ENCODE peak calls at places on chromosome 11, in eight cellular contexts. One of them, this sample, is unnamed.
A peak's percentile ranks its signal among the peaks of the same experiment; 100 is the strongest.

GRCh38 chr11:115869780-115870431 is 365.7 kb upstream of the CADM1 start:
- DNase-seq in naive thymus-derived CD4-positive, alpha-beta T cell: no peak
- DNase-seq in adipocyte: no peak
- DNase-seq in effector memory CD4-positive, alpha-beta T cell: no peak
- DNase-seq in GM23248: no peak
- DNase-seq in osteoblast: no peak
- DNase-seq in MG63: peak; percentile 53
- DNase-seq in heart right ventricle: no peak
- DNase-seq in this sample: peak; percentile 89

GRCh38 chr11:13166036-13166435 is 111.6 kb upstream of the BMAL1 start:
- DNase-seq in naive thymus-derived CD4-positive, alpha-beta T cell: no peak
- DNase-seq in adipocyte: peak; percentile 10
- DNase-seq in effector memory CD4-positive, alpha-beta T cell: no peak
- DNase-seq in GM23248: peak; percentile 23
- DNase-seq in osteoblast: no peak
- DNase-seq in MG63: no peak
- DNase-seq in heart right ventricle: no peak
- DNase-seq in this sample: no peak

GRCh38 chr11:62712413-62712812 is 4.9 kb downstream of the GNG3 start:
- DNase-seq in naive thymus-derived CD4-positive, alpha-beta T cell: no peak
- DNase-seq in adipocyte: no peak
- DNase-seq in effector memory CD4-positive, alpha-beta T cell: no peak
- DNase-seq in GM23248: no peak
- DNase-seq in osteoblast: no peak
- DNase-seq in MG63: no peak
- DNase-seq in heart right ventricle: no peak
- DNase-seq in this sample: no peak

GRCh38 chr11:43327987-43328386 is 16.2 kb downstream of the API5 start:
- DNase-seq in naive thymus-derived CD4-positive, alpha-beta T cell: no peak
- DNase-seq in adipocyte: peak; percentile 71
- DNase-seq in effector memory CD4-positive, alpha-beta T cell: no peak
- DNase-seq in GM23248: peak; percentile 79
- DNase-seq in osteoblast: peak; percentile 81
- DNase-seq in MG63: peak; percentile 76
- DNase-seq in heart right ventricle: no peak
- DNase-seq in this sample: no peak

GRCh38 chr11:656426-656825 is 19.4 kb downstream of the DRD4 start:
- DNase-seq in naive thymus-derived CD4-positive, alpha-beta T cell: no peak
- DNase-seq in adipocyte: no peak
- DNase-seq in effector memory CD4-positive, alpha-beta T cell: no peak
- DNase-seq in GM23248: no peak
- DNase-seq in osteoblast: peak; percentile 46
- DNase-seq in MG63: no peak
- DNase-seq in heart right ventricle: no peak
- DNase-seq in this sample: no peak

GRCh38 chr11:70068345-70068744 is 9.8 kb upstream of the ANO1 start:
- DNase-seq in naive thymus-derived CD4-positive, alpha-beta T cell: no peak
- DNase-seq in adipocyte: no peak
- DNase-seq in effector memory CD4-positive, alpha-beta T cell: no peak
- DNase-seq in GM23248: no peak
- DNase-seq in osteoblast: peak; percentile 72
- DNase-seq in MG63: no peak
- DNase-seq in heart right ventricle: no peak
- DNase-seq in this sample: no peak

GRCh38 chr11:22304337-22304961 is 33.7 kb upstream of the SLC17A6 start:
- DNase-seq in naive thymus-derived CD4-positive, alpha-beta T cell: peak; percentile 15
- DNase-seq in adipocyte: peak; percentile 69
- DNase-seq in effector memory CD4-positive, alpha-beta T cell: no peak
- DNase-seq in GM23248: peak; percentile 57
- DNase-seq in osteoblast: no peak
- DNase-seq in MG63: no peak
- DNase-seq in heart right ventricle: no peak
- DNase-seq in this sample: no peak

GRCh38 chr11:41382927-41383326 is 76.5 kb downstream of the LRRC4C start:
- DNase-seq in naive thymus-derived CD4-positive, alpha-beta T cell: no peak
- DNase-seq in adipocyte: no peak
- DNase-seq in effector memory CD4-positive, alpha-beta T cell: no peak
- DNase-seq in GM23248: no peak
- DNase-seq in osteoblast: no peak
- DNase-seq in MG63: peak; percentile 33
- DNase-seq in heart right ventricle: no peak
- DNase-seq in this sample: no peak

GRCh38 chr11:21511835-21512440 is 680.9 kb upstream of the ANO5 start:
- DNase-seq in naive thymus-derived CD4-positive, alpha-beta T cell: no peak
- DNase-seq in adipocyte: peak; percentile 2
- DNase-seq in effector memory CD4-positive, alpha-beta T cell: no peak
- DNase-seq in GM23248: peak; percentile 78
- DNase-seq in osteoblast: no peak
- DNase-seq in MG63: peak; percentile 48
- DNase-seq in heart right ventricle: peak; percentile 18
- DNase-seq in this sample: peak; percentile 96

GRCh38 chr11:83389975-83390374 is 103.8 kb upstream of the CCDC90B start:
- DNase-seq in naive thymus-derived CD4-positive, alpha-beta T cell: no peak
- DNase-seq in adipocyte: no peak
- DNase-seq in effector memory CD4-positive, alpha-beta T cell: no peak
- DNase-seq in GM23248: no peak
- DNase-seq in osteoblast: no peak
- DNase-seq in MG63: no peak
- DNase-seq in heart right ventricle: no peak
- DNase-seq in this sample: no peak

GRCh38 chr11:10529279-10529678 is 11.7 kb downstream of the RNF141 start:
- DNase-seq in naive thymus-derived CD4-positive, alpha-beta T cell: no peak
- DNase-seq in adipocyte: peak; percentile 55
- DNase-seq in effector memory CD4-positive, alpha-beta T cell: no peak
- DNase-seq in GM23248: peak; percentile 53
- DNase-seq in osteoblast: peak; percentile 53
- DNase-seq in MG63: no peak
- DNase-seq in heart right ventricle: no peak
- DNase-seq in this sample: no peak

DNA sequence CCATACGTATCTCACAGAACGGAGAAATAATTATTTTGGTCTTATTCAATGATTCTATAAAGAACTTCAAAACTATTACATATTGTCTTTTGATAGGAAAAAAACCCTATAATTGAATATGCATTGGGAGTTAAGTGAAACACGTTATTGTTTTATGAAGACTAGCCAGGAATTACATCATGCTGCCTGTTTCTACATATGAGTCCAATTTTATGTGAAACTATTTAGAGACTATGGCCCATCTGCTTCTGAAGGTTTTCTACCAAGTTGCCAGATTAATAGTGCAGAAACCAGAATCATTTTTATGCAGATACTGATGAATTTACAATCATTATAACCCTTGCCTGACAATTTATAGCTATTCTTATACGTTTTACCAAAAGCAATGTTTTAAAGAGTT is 133.5 kb upstream of the FIBIN start:
- DNase-seq in naive thymus-derived CD4-positive, alpha-beta T cell: no peak
- DNase-seq in adipocyte: peak; percentile 59
- DNase-seq in effector memory CD4-positive, alpha-beta T cell: no peak
- DNase-seq in GM23248: no peak
- DNase-seq in osteoblast: no peak
- DNase-seq in MG63: no peak
- DNase-seq in heart right ventricle: no peak
- DNase-seq in this sample: no peak
- H3K4me3 ChIP-seq in naive thymus-derived CD4-positive, alpha-beta T cell: no peak overlapping the region
- H3K4me3 ChIP-seq in adipocyte: no peak overlapping the region
- H3K4me3 ChIP-seq in effector memory CD4-positive, alpha-beta T cell: no peak overlapping the region
- H3K4me3 ChIP-seq in GM23248: no peak overlapping the region
- H3K4me3 ChIP-seq in osteoblast: no peak overlapping the region
- H3K4me3 ChIP-seq in MG63: no peak overlapping the region
- H3K4me3 ChIP-seq in heart right ventricle: no peak overlapping the region
- H3K4me3 ChIP-seq in this sample: no peak overlapping the region

GRCh38 chr11:114609429-114609828 is 13.8 kb upstream of the NXPE4 start:
- DNase-seq in naive thymus-derived CD4-positive, alpha-beta T cell: no peak
- DNase-seq in adipocyte: no peak
- DNase-seq in effector memory CD4-positive, alpha-beta T cell: no peak
- DNase-seq in GM23248: no peak
- DNase-seq in osteoblast: no peak
- DNase-seq in MG63: no peak
- DNase-seq in heart right ventricle: no peak
- DNase-seq in this sample: peak; percentile 2

GRCh38 chr11:114607753-114608459 is 12.3 kb upstream of the NXPE4 start:
- DNase-seq in naive thymus-derived CD4-positive, alpha-beta T cell: no peak
- DNase-seq in adipocyte: no peak
- DNase-seq in effector memory CD4-positive, alpha-beta T cell: no peak
- DNase-seq in GM23248: peak; percentile 5
- DNase-seq in osteoblast: no peak
- DNase-seq in MG63: no peak
- DNase-seq in heart right ventricle: no peak
- DNase-seq in this sample: peak; percentile 2

GRCh38 chr11:114610984-114611944 is 15.7 kb upstream of the NXPE4 start:
- DNase-seq in naive thymus-derived CD4-positive, alpha-beta T cell: no peak
- DNase-seq in adipocyte: peak; percentile 39
- DNase-seq in effector memory CD4-positive, alpha-beta T cell: no peak
- DNase-seq in GM23248: peak; percentile 50
- DNase-seq in osteoblast: no peak
- DNase-seq in MG63: no peak
- DNase-seq in heart right ventricle: no peak
- DNase-seq in this sample: peak; percentile 9

GRCh38 chr11:114612686-114613085 is 17.1 kb upstream of the NXPE4 start:
- DNase-seq in naive thymus-derived CD4-positive, alpha-beta T cell: no peak
- DNase-seq in adipocyte: no peak
- DNase-seq in effector memory CD4-positive, alpha-beta T cell: no peak
- DNase-seq in GM23248: no peak
- DNase-seq in osteoblast: no peak
- DNase-seq in MG63: no peak
- DNase-seq in heart right ventricle: no peak
- DNase-seq in this sample: no peak

DNA sequence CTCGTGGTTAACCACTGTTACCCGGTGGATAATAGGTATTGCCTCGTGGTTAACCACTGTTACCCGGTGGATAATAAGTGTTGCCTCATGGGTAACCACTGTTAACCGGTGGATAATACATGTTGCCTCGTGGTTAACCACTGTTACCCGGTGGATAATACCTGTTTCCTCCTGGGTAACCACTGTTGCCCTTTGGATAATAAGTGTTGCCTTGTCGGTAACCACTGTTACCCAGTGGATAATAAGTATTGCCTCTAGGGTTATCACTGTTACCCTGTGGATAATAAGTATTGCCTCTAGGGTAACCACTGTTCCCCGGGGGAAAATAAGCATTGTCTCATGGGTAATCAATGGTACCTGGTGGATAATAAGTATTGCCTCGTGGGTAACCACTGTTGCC is 15.0 kb upstream of the NXPE4 start:
- DNase-seq in naive thymus-derived CD4-positive, alpha-beta T cell: no peak
- DNase-seq in adipocyte: no peak
- DNase-seq in effector memory CD4-positive, alpha-beta T cell: no peak
- DNase-seq in GM23248: no peak
- DNase-seq in osteoblast: no peak
- DNase-seq in MG63: no peak
- DNase-seq in heart right ventricle: no peak
- DNase-seq in this sample: peak; percentile 5
- H3K9me3 ChIP-seq in naive thymus-derived CD4-positive, alpha-beta T cell: no peaks in the 10 kb centered on the region
- H3K9me3 ChIP-seq in adipocyte: no peaks in the 10 kb centered on the region
- H3K9me3 ChIP-seq in effector memory CD4-positive, alpha-beta T cell: no peaks in the 10 kb centered on the region
- H3K9me3 ChIP-seq in GM23248: no peaks in the 10 kb centered on the region
- H3K9me3 ChIP-seq in osteoblast: no peaks in the 10 kb centered on the region
- H3K9me3 ChIP-seq in MG63: no peaks in the 10 kb centered on the region
- H3K9me3 ChIP-seq in heart right ventricle: no peaks in the 10 kb centered on the region
- H3K9me3 ChIP-seq in this sample: peaks cover 95% of the 10 kb centered on the region

GRCh38 chr11:8699903-8700302 is 17.3 kb downstream of the RPL27A start:
- DNase-seq in naive thymus-derived CD4-positive, alpha-beta T cell: no peak
- DNase-seq in adipocyte: peak; percentile 62
- DNase-seq in effector memory CD4-positive, alpha-beta T cell: no peak
- DNase-seq in GM23248: peak; percentile 78
- DNase-seq in osteoblast: peak; percentile 86
- DNase-seq in MG63: no peak
- DNase-seq in heart right ventricle: peak; percentile 45
- DNase-seq in this sample: peak; percentile 89

GRCh38 chr11:8701891-8702597 is 19.5 kb downstream of the RPL27A start:
- DNase-seq in naive thymus-derived CD4-positive, alpha-beta T cell: no peak
- DNase-seq in adipocyte: no peak
- DNase-seq in effector memory CD4-positive, alpha-beta T cell: no peak
- DNase-seq in GM23248: no peak
- DNase-seq in osteoblast: peak; percentile 58
- DNase-seq in MG63: no peak
- DNase-seq in heart right ventricle: no peak
- DNase-seq in this sample: no peak

GRCh38 chr11:8697056-8697455 is 14.5 kb downstream of the RPL27A start:
- DNase-seq in naive thymus-derived CD4-positive, alpha-beta T cell: no peak
- DNase-seq in adipocyte: no peak
- DNase-seq in effector memory CD4-positive, alpha-beta T cell: no peak
- DNase-seq in GM23248: no peak
- DNase-seq in osteoblast: no peak
- DNase-seq in MG63: no peak
- DNase-seq in heart right ventricle: no peak
- DNase-seq in this sample: peak; percentile 17

GRCh38 chr11:8698917-8699441 is 16.4 kb downstream of the RPL27A start:
- DNase-seq in naive thymus-derived CD4-positive, alpha-beta T cell: no peak
- DNase-seq in adipocyte: no peak
- DNase-seq in effector memory CD4-positive, alpha-beta T cell: no peak
- DNase-seq in GM23248: no peak
- DNase-seq in osteoblast: peak; percentile 26
- DNase-seq in MG63: no peak
- DNase-seq in heart right ventricle: no peak
- DNase-seq in this sample: peak; percentile 94

DNA sequence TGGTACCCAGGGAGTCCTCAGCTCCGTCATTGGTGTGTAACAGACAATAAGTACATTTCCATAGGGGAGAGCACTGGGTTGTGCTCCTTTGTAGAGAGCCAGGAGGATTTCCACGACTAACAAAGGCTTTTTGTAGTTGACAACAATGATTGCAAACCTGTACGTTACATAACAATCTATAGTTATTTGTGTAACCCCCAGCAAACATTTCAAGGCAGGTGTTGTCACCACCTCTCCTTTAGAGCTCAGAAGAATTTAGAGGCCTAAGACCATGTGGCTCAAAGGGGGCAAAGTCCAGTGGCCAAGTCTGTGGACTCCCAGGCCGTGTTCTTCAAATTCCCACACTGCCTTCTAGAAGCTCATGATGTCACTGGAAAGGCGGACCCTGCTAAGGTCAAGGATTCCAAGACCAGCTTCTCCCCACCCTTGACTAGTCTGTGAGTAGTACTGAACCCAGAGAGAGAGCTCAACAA is 15.8 kb downstream of the RPL27A start:
- DNase-seq in naive thymus-derived CD4-positive, alpha-beta T cell: no peak
- DNase-seq in adipocyte: no peak
- DNase-seq in effector memory CD4-positive, alpha-beta T cell: no peak
- DNase-seq in GM23248: no peak
- DNase-seq in osteoblast: no peak
- DNase-seq in MG63: no peak
- DNase-seq in heart right ventricle: no peak
- DNase-seq in this sample: no peak
- H3K4me3 ChIP-seq in naive thymus-derived CD4-positive, alpha-beta T cell: no peak overlapping the region
- H3K4me3 ChIP-seq in adipocyte: no peak overlapping the region
- H3K4me3 ChIP-seq in effector memory CD4-positive, alpha-beta T cell: no peak overlapping the region
- H3K4me3 ChIP-seq in GM23248: no peak overlapping the region
- H3K4me3 ChIP-seq in osteoblast: no peak overlapping the region
- H3K4me3 ChIP-seq in MG63: no peak overlapping the region
- H3K4me3 ChIP-seq in heart right ventricle: no peak overlapping the region
- H3K4me3 ChIP-seq in this sample: no peak overlapping the region

DNA sequence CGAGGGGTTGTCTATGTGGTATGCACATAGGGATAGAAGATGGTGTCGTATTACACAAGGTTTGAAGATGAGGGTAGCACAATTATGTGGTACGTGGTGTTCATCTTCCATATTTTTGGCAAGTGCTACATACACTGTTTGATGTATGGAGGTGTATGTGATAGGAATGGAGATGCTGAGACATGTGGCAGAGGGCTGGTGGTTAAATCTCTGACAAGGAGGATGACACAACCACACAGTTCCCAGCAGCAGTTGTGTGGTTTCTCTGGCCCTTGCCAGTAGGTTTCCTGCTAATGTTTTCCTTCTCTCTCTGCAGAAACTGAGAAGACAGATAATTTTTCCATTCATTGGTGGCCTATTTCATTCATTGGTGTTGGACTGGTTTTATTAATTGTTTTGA is 17.0 kb downstream of the NCR3LG1 start:
- DNase-seq in naive thymus-derived CD4-positive, alpha-beta T cell: no peak
- DNase-seq in adipocyte: no peak
- DNase-seq in effector memory CD4-positive, alpha-beta T cell: no peak
- DNase-seq in GM23248: no peak
- DNase-seq in osteoblast: no peak
- DNase-seq in MG63: no peak
- DNase-seq in heart right ventricle: no peak
- DNase-seq in this sample: no peak
- H3K9me3 ChIP-seq in naive thymus-derived CD4-positive, alpha-beta T cell: peaks cover 42% of the 10 kb centered on the region
- H3K9me3 ChIP-seq in adipocyte: peaks cover 50% of the 10 kb centered on the region
- H3K9me3 ChIP-seq in effector memory CD4-positive, alpha-beta T cell: peaks cover 7% of the 10 kb centered on the region
- H3K9me3 ChIP-seq in GM23248: no peaks in the 10 kb centered on the region
- H3K9me3 ChIP-seq in osteoblast: peaks cover 28% of the 10 kb centered on the region
- H3K9me3 ChIP-seq in MG63: no peaks in the 10 kb centered on the region
- H3K9me3 ChIP-seq in heart right ventricle: peaks cover 37% of the 10 kb centered on the region
- H3K9me3 ChIP-seq in this sample: peaks cover 55% of the 10 kb centered on the region

This sample was measured in endodermal cell.